ENCODE peak calls at places on chromosome 20, in nine cellular contexts. One of them, this sample, is unnamed.
A peak's percentile ranks its signal among the peaks of the same experiment; 100 is the strongest.

GRCh38 chr20:21208999-21209398 is 83.1 kb downstream of the KIZ start:
- DNase-seq in colonic mucosa: no peak
- DNase-seq in retinal pigment epithelial cell: no peak
- DNase-seq in GM06990: no peak
- DNase-seq in upper lobe of right lung: no peak
- DNase-seq in H9: no peak
- DNase-seq in neural crest cell: no peak
- DNase-seq in progenitor cell of endocrine pancreas: no peak
- DNase-seq in nephron progenitor cell: no peak
- DNase-seq in this sample: no peak

GRCh38 chr20:41174782-41175181 is 37.4 kb downstream of the PLCG1 start:
- DNase-seq in progenitor cell of endocrine pancreas: no peak
- DNase-seq in upper lobe of right lung: no peak
- DNase-seq in H9: peak; percentile 8
- DNase-seq in colonic mucosa: peak; percentile 11
- DNase-seq in retinal pigment epithelial cell: no peak
- DNase-seq in neural crest cell: no peak
- DNase-seq in nephron progenitor cell: no peak
- DNase-seq in GM06990: no peak
- DNase-seq in this sample: no peak

GRCh38 chr20:7196481-7196880 is 429.0 kb downstream of the BMP2 start:
- DNase-seq in upper lobe of right lung: no peak
- DNase-seq in H9: no peak
- DNase-seq in colonic mucosa: no peak
- DNase-seq in progenitor cell of endocrine pancreas: no peak
- DNase-seq in neural crest cell: no peak
- DNase-seq in retinal pigment epithelial cell: peak; percentile 22
- DNase-seq in nephron progenitor cell: no peak
- DNase-seq in GM06990: no peak
- DNase-seq in this sample: no peak

GRCh38 chr20:59598625-59599310 is 5.6 kb upstream of the PHACTR3 start:
- DNase-seq in upper lobe of right lung: no peak
- DNase-seq in GM06990: no peak
- DNase-seq in colonic mucosa: no peak
- DNase-seq in nephron progenitor cell: peak; percentile 58
- DNase-seq in neural crest cell: peak; percentile 40
- DNase-seq in retinal pigment epithelial cell: no peak
- DNase-seq in progenitor cell of endocrine pancreas: peak; percentile 50
- DNase-seq in H9: peak; percentile 70
- DNase-seq in this sample: peak; percentile 69

GRCh38 chr20:653590-654426 is 808 bp upstream of the SRXN1 start:
- DNase-seq in GM06990: no peak
- DNase-seq in retinal pigment epithelial cell: no peak
- DNase-seq in progenitor cell of endocrine pancreas: no peak
- DNase-seq in upper lobe of right lung: no peak
- DNase-seq in H9: no peak
- DNase-seq in nephron progenitor cell: no peak
- DNase-seq in colonic mucosa: peak; percentile 30
- DNase-seq in neural crest cell: no peak
- DNase-seq in this sample: no peak

GRCh38 chr20:11807070-11807741 is 110.5 kb upstream of the BTBD3 start:
- DNase-seq in retinal pigment epithelial cell: no peak
- DNase-seq in colonic mucosa: no peak
- DNase-seq in progenitor cell of endocrine pancreas: no peak
- DNase-seq in H9: no peak
- DNase-seq in neural crest cell: no peak
- DNase-seq in nephron progenitor cell: no peak
- DNase-seq in upper lobe of right lung: no peak
- DNase-seq in GM06990: no peak
- DNase-seq in this sample: no peak

GRCh38 chr20:9551808-9552550 is 37.6 kb downstream of the LAMP5 start:
- DNase-seq in nephron progenitor cell: no peak
- DNase-seq in progenitor cell of endocrine pancreas: no peak
- DNase-seq in H9: no peak
- DNase-seq in retinal pigment epithelial cell: no peak
- DNase-seq in colonic mucosa: no peak
- DNase-seq in upper lobe of right lung: no peak
- DNase-seq in neural crest cell: no peak
- DNase-seq in GM06990: no peak
- DNase-seq in this sample: no peak

GRCh38 chr20:1150218-1150617 is 31.8 kb downstream of the PSMF1 start:
- DNase-seq in nephron progenitor cell: no peak
- DNase-seq in H9: no peak
- DNase-seq in colonic mucosa: no peak
- DNase-seq in GM06990: no peak
- DNase-seq in progenitor cell of endocrine pancreas: no peak
- DNase-seq in upper lobe of right lung: no peak
- DNase-seq in neural crest cell: no peak
- DNase-seq in retinal pigment epithelial cell: no peak
- DNase-seq in this sample: no peak

GRCh38 chr20:14312001-14312400 is 25.4 kb downstream of the FLRT3 start:
- DNase-seq in upper lobe of right lung: no peak
- DNase-seq in retinal pigment epithelial cell: no peak
- DNase-seq in neural crest cell: no peak
- DNase-seq in progenitor cell of endocrine pancreas: no peak
- DNase-seq in H9: no peak
- DNase-seq in nephron progenitor cell: no peak
- DNase-seq in GM06990: no peak
- DNase-seq in colonic mucosa: no peak
- DNase-seq in this sample: no peak

GRCh38 chr20:50427740-50428462 is 82.3 kb upstream of the PTPN1 start:
- DNase-seq in retinal pigment epithelial cell: no peak
- DNase-seq in H9: no peak
- DNase-seq in progenitor cell of endocrine pancreas: no peak
- DNase-seq in upper lobe of right lung: no peak
- DNase-seq in colonic mucosa: no peak
- DNase-seq in GM06990: no peak
- DNase-seq in neural crest cell: no peak
- DNase-seq in nephron progenitor cell: no peak
- DNase-seq in this sample: no peak

GRCh38 chr20:62609170-62609786 is 33.0 kb upstream of the SLCO4A1 start:
- DNase-seq in progenitor cell of endocrine pancreas: no peak
- DNase-seq in nephron progenitor cell: no peak
- DNase-seq in H9: no peak
- DNase-seq in colonic mucosa: no peak
- DNase-seq in upper lobe of right lung: no peak
- DNase-seq in retinal pigment epithelial cell: no peak
- DNase-seq in neural crest cell: no peak
- DNase-seq in GM06990: no peak
- DNase-seq in this sample: no peak

GRCh38 chr20:62614085-62614960 is 28.0 kb upstream of the SLCO4A1 start:
- DNase-seq in GM06990: no peak
- DNase-seq in neural crest cell: no peak
- DNase-seq in progenitor cell of endocrine pancreas: no peak
- DNase-seq in H9: no peak
- DNase-seq in upper lobe of right lung: no peak
- DNase-seq in retinal pigment epithelial cell: no peak
- DNase-seq in nephron progenitor cell: no peak
- DNase-seq in colonic mucosa: no peak
- DNase-seq in this sample: no peak

GRCh38 chr20:62609811-62610757 is 32.2 kb upstream of the SLCO4A1 start:
- DNase-seq in nephron progenitor cell: no peak
- DNase-seq in H9: no peak
- DNase-seq in GM06990: no peak
- DNase-seq in progenitor cell of endocrine pancreas: no peak
- DNase-seq in neural crest cell: no peak
- DNase-seq in upper lobe of right lung: no peak
- DNase-seq in retinal pigment epithelial cell: no peak
- DNase-seq in colonic mucosa: no peak
- DNase-seq in this sample: no peak

GRCh38 chr20:62611012-62611411 is 31.3 kb upstream of the SLCO4A1 start:
- DNase-seq in nephron progenitor cell: no peak
- DNase-seq in upper lobe of right lung: no peak
- DNase-seq in colonic mucosa: no peak
- DNase-seq in progenitor cell of endocrine pancreas: no peak
- DNase-seq in retinal pigment epithelial cell: no peak
- DNase-seq in H9: no peak
- DNase-seq in neural crest cell: no peak
- DNase-seq in GM06990: no peak
- DNase-seq in this sample: no peak

GRCh38 chr20:62611794-62612193 is 30.5 kb upstream of the SLCO4A1 start:
- DNase-seq in retinal pigment epithelial cell: no peak
- DNase-seq in upper lobe of right lung: no peak
- DNase-seq in neural crest cell: no peak
- DNase-seq in colonic mucosa: no peak
- DNase-seq in GM06990: no peak
- DNase-seq in nephron progenitor cell: no peak
- DNase-seq in progenitor cell of endocrine pancreas: no peak
- DNase-seq in H9: no peak
- DNase-seq in this sample: no peak
- TF ChIP-seq CTCF in retinal pigment epithelial cell: no peak
- TF ChIP-seq CTCF in upper lobe of right lung: no peak
- TF ChIP-seq CTCF in neural crest cell: no peak
- TF ChIP-seq CTCF in colonic mucosa: no peak
- TF ChIP-seq CTCF in GM06990: no peak
- TF ChIP-seq CTCF in nephron progenitor cell: no peak
- TF ChIP-seq CTCF in progenitor cell of endocrine pancreas: no peak
- TF ChIP-seq CTCF in H9: no peak
- TF ChIP-seq CTCF in this sample: no peak

GRCh38 chr20:46879386-46879785 is 15.3 kb upstream of the EYA2 start:
- DNase-seq in upper lobe of right lung: no peak
- DNase-seq in colonic mucosa: no peak
- DNase-seq in retinal pigment epithelial cell: no peak
- DNase-seq in neural crest cell: no peak
- DNase-seq in nephron progenitor cell: no peak
- DNase-seq in GM06990: no peak
- DNase-seq in progenitor cell of endocrine pancreas: no peak
- DNase-seq in H9: no peak
- DNase-seq in this sample: no peak
- TF ChIP-seq CTCF in upper lobe of right lung: no peak
- TF ChIP-seq CTCF in colonic mucosa: no peak
- TF ChIP-seq CTCF in retinal pigment epithelial cell: no peak
- TF ChIP-seq CTCF in neural crest cell: no peak
- TF ChIP-seq CTCF in nephron progenitor cell: no peak
- TF ChIP-seq CTCF in GM06990: no peak
- TF ChIP-seq CTCF in progenitor cell of endocrine pancreas: no peak
- TF ChIP-seq CTCF in H9: no peak
- TF ChIP-seq CTCF in this sample: no peak

GRCh38 chr20:16017656-16018055 is 555.6 kb downstream of the KIF16B start:
- DNase-seq in colonic mucosa: no peak
- DNase-seq in retinal pigment epithelial cell: no peak
- DNase-seq in GM06990: no peak
- DNase-seq in neural crest cell: no peak
- DNase-seq in nephron progenitor cell: no peak
- DNase-seq in upper lobe of right lung: no peak
- DNase-seq in progenitor cell of endocrine pancreas: no peak
- DNase-seq in H9: no peak
- DNase-seq in this sample: no peak
- TF ChIP-seq CTCF in colonic mucosa: no peak
- TF ChIP-seq CTCF in retinal pigment epithelial cell: no peak
- TF ChIP-seq CTCF in GM06990: no peak
- TF ChIP-seq CTCF in neural crest cell: peak; percentile 23
- TF ChIP-seq CTCF in nephron progenitor cell: no peak
- TF ChIP-seq CTCF in upper lobe of right lung: no peak
- TF ChIP-seq CTCF in progenitor cell of endocrine pancreas: peak; percentile 13
- TF ChIP-seq CTCF in H9: peak; percentile 34
- TF ChIP-seq CTCF in this sample: no peak

GRCh38 chr20:62542862-62543261 is 67.1 kb upstream of the GATA5 start:
- DNase-seq in neural crest cell: no peak
- DNase-seq in colonic mucosa: no peak
- DNase-seq in progenitor cell of endocrine pancreas: no peak
- DNase-seq in H9: no peak
- DNase-seq in GM06990: no peak
- DNase-seq in retinal pigment epithelial cell: no peak
- DNase-seq in upper lobe of right lung: no peak
- DNase-seq in nephron progenitor cell: peak; percentile 42
- DNase-seq in this sample: no peak

GRCh38 chr20:62539646-62540045 is 63.9 kb upstream of the GATA5 start:
- DNase-seq in GM06990: no peak
- DNase-seq in progenitor cell of endocrine pancreas: no peak
- DNase-seq in upper lobe of right lung: no peak
- DNase-seq in nephron progenitor cell: no peak
- DNase-seq in neural crest cell: no peak
- DNase-seq in colonic mucosa: no peak
- DNase-seq in retinal pigment epithelial cell: no peak
- DNase-seq in H9: no peak
- DNase-seq in this sample: no peak

GRCh38 chr20:62537649-62538292 is 62.0 kb upstream of the GATA5 start:
- DNase-seq in nephron progenitor cell: no peak
- DNase-seq in GM06990: no peak
- DNase-seq in upper lobe of right lung: no peak
- DNase-seq in colonic mucosa: no peak
- DNase-seq in H9: peak; percentile 48
- DNase-seq in progenitor cell of endocrine pancreas: no peak
- DNase-seq in neural crest cell: no peak
- DNase-seq in retinal pigment epithelial cell: no peak
- DNase-seq in this sample: no peak

GRCh38 chr20:62539208-62539607 is 63.4 kb upstream of the GATA5 start:
- DNase-seq in progenitor cell of endocrine pancreas: no peak
- DNase-seq in GM06990: no peak
- DNase-seq in upper lobe of right lung: no peak
- DNase-seq in nephron progenitor cell: no peak
- DNase-seq in H9: no peak
- DNase-seq in colonic mucosa: no peak
- DNase-seq in neural crest cell: no peak
- DNase-seq in retinal pigment epithelial cell: no peak
- DNase-seq in this sample: no peak

GRCh38 chr20:62540504-62540903 is 64.7 kb upstream of the GATA5 start:
- DNase-seq in retinal pigment epithelial cell: no peak
- DNase-seq in neural crest cell: no peak
- DNase-seq in colonic mucosa: no peak
- DNase-seq in progenitor cell of endocrine pancreas: no peak
- DNase-seq in H9: no peak
- DNase-seq in GM06990: no peak
- DNase-seq in nephron progenitor cell: no peak
- DNase-seq in upper lobe of right lung: no peak
- DNase-seq in this sample: no peak
- TF ChIP-seq CTCF in retinal pigment epithelial cell: peak; percentile 14
- TF ChIP-seq CTCF in neural crest cell: no peak
- TF ChIP-seq CTCF in colonic mucosa: no peak
- TF ChIP-seq CTCF in progenitor cell of endocrine pancreas: no peak
- TF ChIP-seq CTCF in H9: peak; percentile 51
- TF ChIP-seq CTCF in GM06990: no peak
- TF ChIP-seq CTCF in nephron progenitor cell: no peak
- TF ChIP-seq CTCF in upper lobe of right lung: no peak
- TF ChIP-seq CTCF in this sample: peak; percentile 17

This sample was measured in endothelial cell.